ENCODE peak calls at places on chromosomes 13 and 19, in four cellular contexts. One of them, this sample, is unnamed.

GRCh38 chr13:98761126-98761978 is 8.9 kb upstream of the SLC15A1 start:
- DNase-seq in K562: no peak
- DNase-seq in HepG2: peak; percentile 34
- DNase-seq in HCT116: no peak
- DNase-seq in this sample: no peak

GRCh38 chr19:8832132-8833021 is at the start of the genes MBD3L1 and ZNF558:
- DNase-seq in K562: peak; percentile 99
- DNase-seq in HepG2: peak; percentile 80
- DNase-seq in HCT116: peak; percentile 93
- DNase-seq in this sample: peak; percentile 80

GRCh38 chr13:31749929-31750328 is 10.6 kb downstream of the RXFP2 start:
- DNase-seq in K562: no peak
- DNase-seq in HepG2: no peak
- DNase-seq in HCT116: no peak
- DNase-seq in this sample: no peak

GRCh38 chr13:105159794-105160193 is 1375.7 kb downstream of the EFNB2 start:
- DNase-seq in K562: no peak
- DNase-seq in HepG2: no peak
- DNase-seq in HCT116: no peak
- DNase-seq in this sample: no peak

GRCh38 chr19:21323000-21323399 is 6.2 kb downstream of the ZNF708 start:
- DNase-seq in K562: peak; percentile 12
- DNase-seq in HepG2: no peak
- DNase-seq in HCT116: no peak
- DNase-seq in this sample: no peak

GRCh38 chr13:109816112-109816978 is 30.0 kb upstream of the IRS2 start:
- DNase-seq in K562: no peak
- DNase-seq in HepG2: no peak
- DNase-seq in HCT116: no peak
- DNase-seq in this sample: no peak

GRCh38 chr13:24165746-24166145 is 5.2 kb downstream of the SPATA13 start:
- DNase-seq in K562: no peak
- DNase-seq in HepG2: no peak
- DNase-seq in HCT116: no peak
- DNase-seq in this sample: no peak

GRCh38 chr13:30864352-30865130 is 41.5 kb upstream of the MEDAG start:
- DNase-seq in K562: no peak
- DNase-seq in HepG2: no peak
- DNase-seq in HCT116: no peak
- DNase-seq in this sample: no peak

GRCh38 chr13:33000365-33000764 is 15.9 kb upstream of the KL start:
- DNase-seq in K562: no peak
- DNase-seq in HepG2: no peak
- DNase-seq in HCT116: no peak
- DNase-seq in this sample: no peak

GRCh38 chr19:15595069-15595468 is 19.9 kb upstream of the CYP4F8 start:
- DNase-seq in K562: no peak
- DNase-seq in HepG2: no peak
- DNase-seq in HCT116: peak; percentile 80
- DNase-seq in this sample: no peak

GRCh38 chr19:9487016-9487415 is 11.4 kb downstream of the ZNF560 start:
- DNase-seq in K562: no peak
- DNase-seq in HepG2: no peak
- DNase-seq in HCT116: no peak
- DNase-seq in this sample: no peak

GRCh38 chr19:53549354-53549753 is 11.4 kb downstream of the ZNF331 start:
- DNase-seq in K562: no peak
- DNase-seq in HepG2: no peak
- DNase-seq in HCT116: no peak
- DNase-seq in this sample: no peak

GRCh38 chr13:91946498-91947070 is 548.2 kb downstream of the GPC5 start:
- DNase-seq in K562: no peak
- DNase-seq in HepG2: peak; percentile 44
- DNase-seq in HCT116: no peak
- DNase-seq in this sample: peak; percentile 5

GRCh38 chr13:76148926-76149325 is 512.8 kb downstream of the LMO7 start:
- DNase-seq in K562: no peak
- DNase-seq in HepG2: no peak
- DNase-seq in HCT116: no peak
- DNase-seq in this sample: no peak

GRCh38 chr13:111167290-111167689 is 52.2 kb downstream of the ARHGEF7 start:
- DNase-seq in K562: no peak
- DNase-seq in HepG2: no peak
- DNase-seq in HCT116: no peak
- DNase-seq in this sample: no peak

GRCh38 chr19:46413262-46414031 is at the start of gene CCDC8:
- DNase-seq in K562: peak; percentile 94
- DNase-seq in HepG2: no peak
- DNase-seq in HCT116: no peak
- DNase-seq in this sample: no peak

GRCh38 chr13:30172593-30173300 is 134.6 kb downstream of the KATNAL1 start:
- DNase-seq in K562: no peak
- DNase-seq in HepG2: no peak
- DNase-seq in HCT116: no peak
- DNase-seq in this sample: no peak

GRCh38 chr13:113747291-113747833 is 11.7 kb upstream of the TMEM255B start:
- DNase-seq in K562: no peak
- DNase-seq in HepG2: no peak
- DNase-seq in HCT116: no peak
- DNase-seq in this sample: no peak

GRCh38 chr19:28961772-28962500 is 251.0 kb downstream of the UQCRFS1 start:
- DNase-seq in K562: no peak
- DNase-seq in HepG2: no peak
- DNase-seq in HCT116: no peak
- DNase-seq in this sample: no peak

GRCh38 chr13:96963786-96964475 is 30.3 kb downstream of the OXGR1 start:
- DNase-seq in K562: peak; percentile 5
- DNase-seq in HepG2: no peak
- DNase-seq in HCT116: no peak
- DNase-seq in this sample: no peak

GRCh38 chr13:94345374-94346195 is 133.9 kb downstream of the DCT start:
- DNase-seq in K562: no peak
- DNase-seq in HepG2: peak; percentile 22
- DNase-seq in HCT116: no peak
- DNase-seq in this sample: no peak

GRCh38 chr19:2756477-2756876 is 16.7 kb upstream of the SLC39A3 start:
- DNase-seq in K562: no peak
- DNase-seq in HepG2: no peak
- DNase-seq in HCT116: no peak
- DNase-seq in this sample: no peak

GRCh38 chr13:108227651-108228272 is 9.6 kb downstream of the ABHD13 start:
- DNase-seq in K562: no peak
- DNase-seq in HepG2: peak; percentile 21
- DNase-seq in HCT116: peak; percentile 19
- DNase-seq in this sample: no peak

GRCh38 chr13:27132538-27132937 is 39.1 kb downstream of the USP12 start:
- DNase-seq in K562: no peak
- DNase-seq in HepG2: no peak
- DNase-seq in HCT116: no peak
- DNase-seq in this sample: no peak

GRCh38 chr19:8922591-8922990 is 87.6 kb downstream of the MUC16 start:
- DNase-seq in K562: peak; percentile 62
- DNase-seq in HepG2: no peak
- DNase-seq in HCT116: no peak
- DNase-seq in this sample: no peak

GRCh38 chr13:42794572-42795275 is 13.3 kb downstream of the FAM216B start:
- DNase-seq in K562: no peak
- DNase-seq in HepG2: no peak
- DNase-seq in HCT116: no peak
- DNase-seq in this sample: no peak

GRCh38 chr19:14149509-14149994 is 13.2 kb upstream of the ASF1B start:
- DNase-seq in K562: no peak
- DNase-seq in HepG2: no peak
- DNase-seq in HCT116: no peak
- DNase-seq in this sample: no peak

GRCh38 chr13:88601949-88602348 is 930.8 kb downstream of the SLITRK5 start:
- DNase-seq in K562: no peak
- DNase-seq in HepG2: no peak
- DNase-seq in HCT116: no peak
- DNase-seq in this sample: no peak

GRCh38 chr13:20073775-20074174 is 87.1 kb downstream of the GJA3 start:
- DNase-seq in K562: no peak
- DNase-seq in HepG2: no peak
- DNase-seq in HCT116: no peak
- DNase-seq in this sample: no peak

GRCh38 chr13:50766043-50766442 is 77.4 kb downstream of the DLEU7 start:
- DNase-seq in K562: no peak
- DNase-seq in HepG2: no peak
- DNase-seq in HCT116: no peak
- DNase-seq in this sample: no peak

GRCh38 chr13:43072394-43072793 is 49.0 kb downstream of the DNAJC15 start:
- DNase-seq in K562: no peak
- DNase-seq in HepG2: no peak
- DNase-seq in HCT116: no peak
- DNase-seq in this sample: no peak

GRCh38 chr19:15463865-15464371 is 426 bp downstream of the RASAL3 start:
- DNase-seq in K562: no peak
- DNase-seq in HepG2: no peak
- DNase-seq in HCT116: no peak
- DNase-seq in this sample: no peak

GRCh38 chr13:92716749-92717148 is 509.9 kb upstream of the GPC6 start:
- DNase-seq in K562: no peak
- DNase-seq in HepG2: peak; percentile 5
- DNase-seq in HCT116: no peak
- DNase-seq in this sample: no peak

GRCh38 chr19:1942078-1942933 is 1.3 kb downstream of the CSNK1G2 start:
- DNase-seq in K562: peak; percentile 52
- DNase-seq in HepG2: peak; percentile 73
- DNase-seq in HCT116: no peak
- DNase-seq in this sample: no peak

GRCh38 chr19:13015361-13016231 is 20.3 kb downstream of the NFIX start:
- DNase-seq in K562: peak; percentile 38
- DNase-seq in HepG2: no peak
- DNase-seq in HCT116: no peak
- DNase-seq in this sample: no peak

GRCh38 chr19:40803857-40804782 is 5.1 kb downstream of the EGLN2 start:
- DNase-seq in K562: no peak
- DNase-seq in HepG2: peak; percentile 52
- DNase-seq in HCT116: no peak
- DNase-seq in this sample: no peak

GRCh38 chr13:98957731-98958442 is 20.0 kb downstream of the DOCK9 start:
- DNase-seq in K562: no peak
- DNase-seq in HepG2: no peak
- DNase-seq in HCT116: no peak
- DNase-seq in this sample: no peak

GRCh38 chr19:35204799-35205732 is 23.5 kb downstream of the FAM187B start:
- DNase-seq in K562: no peak
- DNase-seq in HepG2: no peak
- DNase-seq in HCT116: no peak
- DNase-seq in this sample: no peak

DNA sequence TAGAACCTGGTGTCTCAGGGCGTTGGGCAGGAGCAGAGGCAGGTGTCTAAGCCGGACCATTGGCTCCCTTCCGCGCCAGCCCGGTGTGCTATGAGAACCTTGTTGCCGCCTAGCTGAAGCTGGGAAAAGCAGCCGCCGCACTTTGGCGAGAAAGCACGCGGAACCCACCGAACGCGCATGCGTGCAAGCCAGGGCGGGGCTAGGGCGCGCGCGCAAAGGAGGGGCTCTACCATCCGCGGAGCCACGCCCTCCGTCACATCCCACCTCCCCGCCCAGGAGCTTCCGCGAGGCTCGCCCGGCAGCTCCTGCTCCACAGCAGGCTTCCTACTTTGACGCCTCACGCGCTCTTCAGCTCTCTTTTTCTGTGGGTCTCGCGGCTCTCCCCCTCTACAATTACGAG is 51.3 kb downstream of the WDR87 start:
- DNase-seq in K562: no peak
- DNase-seq in HepG2: no peak
- DNase-seq in HCT116: no peak
- DNase-seq in this sample: no peak
- TF ChIP-seq TCF7L2 in K562: no peak
- TF ChIP-seq TCF7L2 in HepG2: no peak
- TF ChIP-seq TCF7L2 in HCT116: no peak
- TF ChIP-seq TCF7L2 in this sample: no peak

GRCh38 chr19:33500586-33500985 is 21.0 kb downstream of the PEPD start:
- DNase-seq in K562: no peak
- DNase-seq in HepG2: no peak
- DNase-seq in HCT116: no peak
- DNase-seq in this sample: no peak

GRCh38 chr19:33502991-33503790 is 18.4 kb downstream of the PEPD start:
- DNase-seq in K562: no peak
- DNase-seq in HepG2: no peak
- DNase-seq in HCT116: no peak
- DNase-seq in this sample: no peak

GRCh38 chr19:33502521-33502920 is 19.1 kb downstream of the PEPD start:
- DNase-seq in K562: no peak
- DNase-seq in HepG2: no peak
- DNase-seq in HCT116: no peak
- DNase-seq in this sample: no peak

GRCh38 chr19:33500991-33501390 is 20.6 kb downstream of the PEPD start:
- DNase-seq in K562: no peak
- DNase-seq in HepG2: no peak
- DNase-seq in HCT116: no peak
- DNase-seq in this sample: no peak

DNA sequence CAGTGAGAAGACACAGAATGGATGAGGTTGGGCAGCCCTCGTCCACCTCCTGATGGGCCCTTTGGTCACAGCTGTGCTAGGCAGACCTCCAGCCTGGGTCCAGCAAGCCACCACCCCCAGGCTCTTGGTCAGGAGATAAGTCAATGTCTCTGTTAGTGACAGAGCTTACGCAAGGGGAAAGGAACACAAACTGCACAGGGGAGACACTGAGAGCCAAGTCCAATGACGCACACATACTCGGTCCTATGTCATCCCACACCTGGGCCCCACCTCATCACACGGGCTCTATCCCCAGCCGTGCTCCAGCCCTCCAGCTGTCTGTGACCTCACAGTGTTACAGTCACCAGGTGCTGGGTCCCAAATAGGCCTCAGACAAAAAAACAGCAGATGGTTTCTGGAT is 19.6 kb downstream of the PEPD start:
- DNase-seq in K562: no peak
- DNase-seq in HepG2: no peak
- DNase-seq in HCT116: no peak
- DNase-seq in this sample: no peak
- H3K27ac ChIP-seq in K562: no peak overlapping the region
- H3K27ac ChIP-seq in HepG2: no peak overlapping the region
- H3K27ac ChIP-seq in HCT116: no peak overlapping the region
- H3K27ac ChIP-seq in this sample: no peak overlapping the region

GRCh38 chr19:3986260-3987041 is 1.2 kb upstream of the EEF2 start:
- DNase-seq in K562: peak; percentile 37
- DNase-seq in HepG2: peak; percentile 72
- DNase-seq in HCT116: peak; percentile 74
- DNase-seq in this sample: no peak
- TF ChIP-seq REST in K562: no peak
- TF ChIP-seq REST in HepG2: no peak
- TF ChIP-seq REST in HCT116: no peak
- TF ChIP-seq REST in this sample: no peak

DNA sequence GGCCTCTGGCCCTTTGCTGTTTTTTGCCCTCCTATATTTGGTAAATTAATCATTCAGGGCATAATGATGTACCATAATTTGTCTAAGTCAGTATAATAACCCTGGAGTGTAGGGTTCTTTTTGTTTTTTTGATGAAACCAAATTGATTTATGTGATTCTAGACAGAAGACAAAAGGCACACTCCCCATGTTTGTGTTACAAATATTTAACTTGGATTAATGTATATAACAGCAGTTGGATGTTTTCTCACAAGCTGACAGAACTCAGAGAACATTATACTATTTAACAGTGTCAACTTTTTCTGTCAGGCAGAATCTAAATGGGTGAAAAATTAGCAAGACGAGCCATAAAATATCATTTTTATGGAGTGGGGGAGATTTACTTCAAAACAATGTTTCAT is 15.2 kb downstream of the CBY2 start:
- DNase-seq in K562: no peak
- DNase-seq in HepG2: no peak
- DNase-seq in HCT116: no peak
- DNase-seq in this sample: no peak
- TF ChIP-seq TCF7L2 in K562: no peak
- TF ChIP-seq TCF7L2 in HepG2: no peak
- TF ChIP-seq TCF7L2 in HCT116: no peak
- TF ChIP-seq TCF7L2 in this sample: no peak

This sample was measured in Panc1.